ENCODE peak calls at places on chromosomes 6 and 20, in nine cellular contexts. F is IMR-90, Y is right lobe of liver, O is upper lobe of left lung, G is tibial nerve, K is prostate gland, A is thyroid gland, D is transverse colon, B is ovary. I is an unnamed sample.
A peak's percentile ranks its signal among the peaks of the same experiment; 100 is the strongest.

GRCh38 chr6:34151321-34152041 is 5.6 kb upstream of the GRM4 start:
- DNase-seq in B (no peak), F (no peak), G (no peak), D (no peak), K (no peak), O (no peak), A (peak; percentile 27), Y (no peak), I (no peak)

GRCh38 chr6:15623282-15624116 is 39.3 kb downstream of the DTNBP1 start:
- DNase-seq in F (peak; percentile 43), G (no peak), O (no peak), A (no peak), B (no peak), D (no peak), Y (no peak), K (no peak), I (no peak)

GRCh38 chr6:156379946-156380707 is 397.1 kb upstream of the ARID1B start:
- DNase-seq in D (no peak), B (no peak), Y (no peak), A (no peak), O (no peak), K (peak; percentile 32), F (peak; percentile 59), G (no peak), I (no peak)

GRCh38 chr20:24582373-24583168 is 113.1 kb downstream of the SYNDIG1 start:
- DNase-seq in D (no peak), K (no peak), G (no peak), F (no peak), O (no peak), B (no peak), Y (no peak), A (no peak), I (no peak)

GRCh38 chr20:63148696-63149095 is 67.2 kb downstream of the YTHDF1 start:
- DNase-seq in B (peak; percentile 9), F (no peak), A (no peak), K (no peak), O (no peak), G (no peak), D (no peak), Y (no peak), I (no peak)

GRCh38 chr6:113120577-113121285 is 736.4 kb upstream of the MARCKS start:
- DNase-seq in B (no peak), D (no peak), G (no peak), Y (no peak), O (no peak), K (no peak), F (peak; percentile 93), A (no peak), I (no peak)

GRCh38 chr6:102942206-102942605 is 1548.7 kb downstream of the GRIK2 start:
- DNase-seq in G (no peak), A (no peak), D (no peak), Y (no peak), F (no peak), B (no peak), K (no peak), O (no peak), I (no peak)

GRCh38 chr6:98949589-98949988 is 1.8 kb upstream of the FBXL4 start:
- DNase-seq in G (no peak), F (no peak), B (no peak), K (no peak), Y (no peak), O (no peak), D (no peak), A (no peak), I (no peak)

GRCh38 chr6:30206152-30206551 is 7.1 kb downstream of the TRIM26 start:
- DNase-seq in D (no peak), O (no peak), K (no peak), F (peak; percentile 19), A (no peak), B (no peak), Y (no peak), G (no peak), I (no peak)

GRCh38 chr20:64053841-64054661 is 4.6 kb upstream of the SOX18 start:
- DNase-seq in G (no peak), D (no peak), Y (no peak), K (no peak), B (no peak), O (peak; percentile 50), F (no peak), A (peak; percentile 36), I (no peak)

GRCh38 chr20:34946661-34947060 is 8.9 kb downstream of the GSS start:
- DNase-seq in K (no peak), B (no peak), G (no peak), F (peak; percentile 59), D (no peak), A (no peak), O (no peak), Y (no peak), I (no peak)

GRCh38 chr6:49606696-49607390 is 29.8 kb downstream of the RHAG start:
- DNase-seq in A (peak; percentile 6), Y (peak; percentile 48), O (peak; percentile 23), B (no peak), G (no peak), D (peak; percentile 23), F (peak; percentile 80), K (peak; percentile 52), I (no peak)

GRCh38 chr20:33732166-33732970 is 572 bp downstream of the ZNF341 start:
- DNase-seq in Y (peak; percentile 92), A (peak; percentile 90), D (peak; percentile 92), B (peak; percentile 94), F (no peak), K (peak; percentile 78), O (peak; percentile 91), G (peak; percentile 70), I (peak; percentile 54)

GRCh38 chr6:33620584-33621395 is at the start of gene ITPR3:
- DNase-seq in F (peak; percentile 27), G (no peak), O (peak; percentile 76), K (peak; percentile 69), A (peak; percentile 77), B (peak; percentile 44), Y (peak; percentile 52), D (peak; percentile 81), I (no peak)

GRCh38 chr6:89536230-89536629 is 102.3 kb downstream of the LYRM2 start:
- DNase-seq in Y (no peak), D (no peak), B (no peak), G (no peak), O (no peak), K (no peak), A (no peak), F (no peak), I (no peak)

GRCh38 chr20:33689973-33690372 is 3.8 kb upstream of the E2F1 start:
- DNase-seq in K (no peak), Y (no peak), O (no peak), F (peak; percentile 66), B (peak; percentile 55), D (no peak), A (no peak), G (no peak), I (no peak)

GRCh38 chr6:49692534-49692933 is 20.8 kb downstream of the CRISP2 start:
- DNase-seq in A (no peak), O (no peak), G (no peak), D (no peak), Y (no peak), B (no peak), F (no peak), K (no peak), I (no peak)

GRCh38 chr6:45445364-45445748 is 67.6 kb upstream of the SUPT3H start:
- DNase-seq in F (peak; percentile 35), Y (no peak), A (no peak), K (no peak), D (no peak), B (no peak), G (no peak), O (no peak), I (no peak)
- H3K27me3 ChIP-seq in F (no peaks in the 10 kb centered on the region), Y (no peaks in the 10 kb centered on the region), A (no peaks in the 10 kb centered on the region), K (no peaks in the 10 kb centered on the region), D (no peaks in the 10 kb centered on the region), B (no peaks in the 10 kb centered on the region), G (no peaks in the 10 kb centered on the region), O (no peaks in the 10 kb centered on the region), I (no peaks in the 10 kb centered on the region)

DNA sequence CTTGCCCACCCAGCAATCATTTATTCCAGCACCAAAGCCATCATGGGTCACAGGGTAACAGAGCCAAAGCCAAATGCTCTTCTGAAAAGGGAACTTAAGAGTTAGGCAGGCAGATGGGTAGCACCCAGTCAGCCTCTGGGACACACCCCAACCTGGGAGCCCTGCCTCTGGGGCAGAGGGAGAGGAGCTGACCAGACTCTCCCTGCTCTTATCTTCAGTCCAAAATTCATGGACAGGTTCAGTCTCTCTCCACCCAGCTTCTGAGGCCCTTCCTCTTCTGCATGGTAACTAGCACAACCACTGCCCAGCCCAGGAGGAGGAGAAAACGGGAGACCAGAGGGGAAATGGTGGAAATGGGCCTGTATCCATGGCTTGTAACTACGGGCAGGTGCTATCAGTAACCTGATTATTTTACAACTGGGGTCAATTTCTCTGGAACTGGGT is 105.4 kb downstream of the NOL4L start:
- DNase-seq in A (no peak), F (no peak), D (peak; percentile 74), K (no peak), Y (no peak), B (no peak), O (no peak), G (no peak), I (no peak)
- TF ChIP-seq POLR2A in A (no peak), F (no peak), D (peak; percentile 41), K (no peak), Y (no peak), B (no peak), O (no peak), G (no peak), I (no peak)

GRCh38 chr6:141562181-141562800 is 570.4 kb upstream of the GJE1 start:
- DNase-seq in B (peak; percentile 27), F (no peak), D (peak; percentile 9), A (peak; percentile 16), G (no peak), Y (peak; percentile 66), O (peak; percentile 20), K (no peak), I (no peak)
- H3K4me3 ChIP-seq in B (peak overlapping the region; percentile 13), F (peak overlapping the region; percentile 4), D (no peak overlapping the region), A (peak overlapping the region; percentile 24), G (peak overlapping the region; percentile 45), Y (peak overlapping the region; percentile 52), O (peak overlapping the region; percentile 18), K (no peak overlapping the region), I (peak overlapping the region; percentile 23)

GRCh38 chr6:27568226-27568889 is 95.5 kb upstream of the ZNF184 start:
- DNase-seq in O (no peak), Y (no peak), B (no peak), K (no peak), A (no peak), D (no peak), G (no peak), F (no peak), I (no peak)
- H3K27me3 ChIP-seq in O (no peaks in the 10 kb centered on the region), Y (no peaks in the 10 kb centered on the region), B (no peaks in the 10 kb centered on the region), K (peaks cover 21% of the 10 kb centered on the region), A (peaks cover 14% of the 10 kb centered on the region), D (peaks cover 69% of the 10 kb centered on the region), G (peaks cover 44% of the 10 kb centered on the region), F (peaks cover 6% of the 10 kb centered on the region), I (peaks cover 25% of the 10 kb centered on the region)

GRCh38 chr6:53822355-53823115 is 27.7 kb downstream of the LRRC1 start:
- DNase-seq in D (no peak), A (no peak), O (no peak), B (no peak), F (peak; percentile 31), K (no peak), G (no peak), Y (no peak), I (no peak)
- TF ChIP-seq POLR2A in D (no peak), A (no peak), O (no peak), B (no peak), F (no peak), K (no peak), G (no peak), Y (no peak), I (no peak)

I was measured in esophagus squamous epithelium.